ENCODE peak calls at places on chromosome 14, in four cellular contexts. Z, P, M and U are unnamed samples.

GRCh38 chr14:25121342-25122129 is 71.6 kb upstream of the STXBP6 start:
- DNase-seq in P (no peak), M (no peak), Z (peak; percentile 80), U (no peak)

GRCh38 chr14:71418591-71419245 is 511.5 kb downstream of the PCNX1 start:
- DNase-seq in P (no peak), M (no peak), Z (no peak), U (no peak)

GRCh38 chr14:23727566-23728335 is 91.6 kb downstream of the DHRS2 start:
- DNase-seq in Z (peak; percentile 3), M (no peak), P (peak; percentile 56), U (no peak)

GRCh38 chr14:53509227-53509822 is 356.2 kb upstream of the DDHD1 start:
- DNase-seq in M (no peak), P (peak; percentile 30), Z (peak; percentile 62), U (no peak)

GRCh38 chr14:49620182-49621113 is at the start of the genes MGAT2 and RPL36AL:
- DNase-seq in Z (peak; percentile 99), M (peak; percentile 92), P (peak; percentile 99), U (peak; percentile 97)

GRCh38 chr14:100439781-100440180 is 116.6 kb downstream of the SLC25A47 start:
- DNase-seq in Z (no peak), M (no peak), P (no peak), U (no peak)

GRCh38 chr14:77043177-77043983 is 14.9 kb upstream of the IRF2BPL start:
- DNase-seq in Z (peak; percentile 91), M (no peak), P (no peak), U (no peak)

GRCh38 chr14:65204056-65204455 is 101.7 kb upstream of the MAX start:
- DNase-seq in Z (no peak), M (no peak), P (no peak), U (no peak)

GRCh38 chr14:81311816-81312215 is 88.3 kb downstream of the STON2 start:
- DNase-seq in P (no peak), Z (no peak), M (no peak), U (no peak)

GRCh38 chr14:92663049-92663448 is 85.4 kb downstream of the LGMN start:
- DNase-seq in Z (no peak), M (no peak), P (no peak), U (no peak)

GRCh38 chr14:70962935-70963334 is 55.7 kb downstream of the PCNX1 start:
- DNase-seq in Z (no peak), M (no peak), P (no peak), U (no peak)

DNA sequence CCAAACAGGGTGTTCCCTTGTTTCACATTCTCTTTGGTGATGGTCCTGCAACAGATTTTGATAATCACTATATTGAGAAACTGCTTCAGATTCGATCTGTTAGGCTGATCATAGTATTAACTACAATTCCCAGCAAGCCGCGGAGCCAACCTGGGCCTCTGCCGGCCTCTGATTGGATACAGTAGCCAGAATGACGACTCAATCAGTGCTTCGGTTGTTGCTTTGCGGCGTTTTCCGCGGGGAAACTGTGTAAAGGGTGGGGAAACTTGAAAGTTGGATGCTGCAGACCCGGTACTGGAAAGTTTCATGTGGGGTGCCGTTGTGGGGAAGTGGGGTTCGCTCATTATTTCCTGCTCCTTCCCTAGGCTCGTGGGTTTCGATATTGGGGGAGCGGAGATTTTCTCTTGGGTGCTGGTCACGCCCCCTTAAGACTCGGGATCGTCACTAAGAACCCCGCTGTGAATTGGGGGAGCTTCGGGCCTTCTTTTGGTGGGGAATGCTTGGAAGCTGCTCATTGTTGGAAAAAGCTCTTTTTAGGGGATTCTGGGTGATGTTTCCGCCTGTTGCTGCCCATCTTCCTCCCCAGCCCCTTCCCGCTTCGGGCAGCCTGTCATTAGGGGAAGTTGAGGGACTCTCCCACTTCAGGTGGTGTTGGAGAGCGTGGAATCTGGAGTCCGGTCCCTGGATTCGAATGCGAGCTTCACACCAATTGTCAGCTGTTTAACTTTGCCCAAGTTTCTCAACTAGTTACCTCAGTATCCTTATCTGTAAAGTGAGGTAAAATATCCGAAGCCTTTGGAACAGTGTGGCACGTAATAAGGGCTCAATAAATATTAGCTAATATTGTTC is at the start of gene RAD51B:
- DNase-seq in P (peak; percentile 84), Z (peak; percentile 85), M (no peak), U (peak; percentile 81)
- H4K8ac ChIP-seq in P (no peak within 1 kb of the TSS), Z (peak within 1 kb of the TSS; percentile 73), M (peak within 1 kb of the TSS; percentile 96), U (no peak within 1 kb of the TSS)

GRCh38 chr14:61466249-61466904 is 145.0 kb downstream of the PRKCH start:
- DNase-seq in M (peak; percentile 46), Z (peak; percentile 96), P (peak; percentile 49), U (peak; percentile 29)
- H2BK12ac ChIP-seq in M (peak overlapping the region; percentile 89), Z (peak overlapping the region; percentile 89), P (no peak overlapping the region), U (no peak overlapping the region)

DNA sequence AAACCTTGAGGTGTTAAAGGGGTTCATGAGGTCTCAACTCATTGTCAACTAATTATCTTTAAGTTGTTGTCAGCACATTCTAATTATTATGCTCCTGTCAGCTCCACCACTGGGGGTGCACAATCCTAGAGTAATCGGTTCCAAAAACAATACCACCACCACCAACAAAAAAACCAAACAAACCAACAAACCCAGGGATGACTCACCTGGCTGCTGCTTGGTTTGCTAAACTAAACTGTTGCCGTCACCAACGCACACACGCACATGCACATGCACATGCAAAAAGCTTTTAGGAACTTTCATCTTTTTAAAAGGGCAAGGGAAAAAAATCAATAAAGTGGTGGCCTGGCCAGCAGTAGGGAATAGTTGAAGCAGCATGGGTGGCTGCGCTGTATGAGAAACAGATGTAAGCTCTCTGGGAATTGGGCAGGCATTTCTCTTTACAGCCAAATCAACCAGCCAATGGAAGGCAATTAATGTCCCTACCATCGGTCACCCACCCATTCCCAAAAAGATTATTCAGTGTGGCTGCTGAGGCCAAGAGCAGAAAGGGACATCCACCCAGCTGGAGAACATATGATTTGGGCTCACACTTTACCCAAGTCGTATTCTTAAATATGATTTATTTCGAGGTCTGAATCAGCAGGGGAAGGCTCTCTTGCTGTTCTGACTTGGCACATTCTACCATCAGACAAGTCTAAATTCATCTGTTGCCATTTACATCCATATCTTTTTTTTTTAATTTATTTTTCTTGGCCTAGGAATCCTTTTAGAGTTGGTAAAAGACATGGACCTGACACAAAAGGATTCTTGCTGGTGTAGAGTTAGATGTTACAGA is 20.0 kb downstream of the TMEM30B start:
- DNase-seq in M (no peak), P (no peak), Z (peak; percentile 49), U (no peak)
- H3K18ac ChIP-seq in M (no peak overlapping the region), P (no peak overlapping the region), Z (no peak overlapping the region), U (no peak overlapping the region)

DNA sequence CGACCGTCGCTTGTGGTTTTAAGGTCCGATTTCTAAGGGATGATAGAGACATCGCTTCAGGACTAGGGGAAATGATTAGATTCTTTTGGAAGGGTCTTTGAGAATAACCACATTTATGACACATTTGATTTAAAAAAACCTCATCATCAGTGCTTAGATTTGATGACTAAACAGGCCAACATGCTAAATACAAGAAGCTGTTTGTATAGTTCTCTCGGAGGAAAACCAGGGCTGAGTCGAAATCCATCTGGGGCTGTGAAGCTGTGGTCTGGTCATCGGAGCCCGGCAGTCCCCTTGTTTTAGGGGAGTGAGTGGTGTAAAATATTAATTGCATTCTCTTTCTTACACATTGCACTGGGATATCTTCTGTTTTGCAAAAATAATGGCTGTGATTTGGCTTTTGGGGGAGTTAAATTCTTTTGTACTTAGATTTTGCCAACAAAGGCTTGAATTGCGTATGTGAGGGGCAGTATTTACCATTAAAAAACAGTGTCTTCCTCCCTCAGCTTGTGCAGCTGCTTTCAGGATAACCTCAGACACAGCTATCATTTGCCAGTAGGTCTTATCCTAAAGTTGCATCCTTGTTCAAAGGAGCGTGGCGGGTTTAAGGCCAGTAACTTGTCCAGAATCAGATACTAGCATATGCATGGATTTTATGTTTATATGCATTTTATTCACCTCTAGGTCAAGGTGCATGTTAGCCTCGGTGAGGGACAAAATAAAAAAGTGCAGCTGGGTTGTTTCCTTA is 598 bp downstream of the GNG2 start:
- DNase-seq in Z (peak; percentile 56), P (no peak), M (no peak), U (no peak)
- H4K8ac ChIP-seq in Z (no peak overlapping the region), P (no peak overlapping the region), M (no peak overlapping the region), U (no peak overlapping the region)

GRCh38 chr14:68363401-68363800 is 429.5 kb downstream of the ZFP36L1 start:
- DNase-seq in P (no peak), M (no peak), Z (no peak), U (peak; percentile 43)

GRCh38 chr14:68362841-68363240 is 430.0 kb downstream of the ZFP36L1 start:
- DNase-seq in P (no peak), Z (no peak), M (no peak), U (no peak)

GRCh38 chr14:68358978-68359861 is 433.6 kb downstream of the ZFP36L1 start:
- DNase-seq in Z (no peak), P (no peak), M (no peak), U (no peak)

GRCh38 chr14:68359862-68360552 is 432.9 kb downstream of the ZFP36L1 start:
- DNase-seq in P (no peak), M (no peak), Z (no peak), U (no peak)

DNA sequence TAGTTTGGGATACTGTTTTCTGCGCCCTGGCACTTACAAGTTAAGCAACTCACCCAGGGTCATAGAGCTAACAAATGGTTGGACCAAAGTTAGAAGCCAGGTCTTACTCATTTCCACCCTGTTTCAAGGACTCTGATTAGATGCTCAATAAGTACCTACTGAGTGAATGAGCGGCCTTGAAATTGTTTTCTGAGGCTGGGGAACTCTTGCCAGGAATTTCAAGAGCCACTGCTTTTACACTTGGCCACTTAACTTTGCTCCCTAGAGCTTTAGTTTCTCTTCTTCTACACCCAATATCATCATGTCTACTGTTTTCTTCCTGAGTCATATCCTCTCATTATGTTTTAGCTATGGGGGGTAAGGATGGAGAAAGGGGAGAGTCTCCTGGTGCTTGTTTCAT is 431.6 kb downstream of the ZFP36L1 start:
- DNase-seq in P (no peak), Z (peak; percentile 79), M (no peak), U (no peak)
- H2BK12ac ChIP-seq in P (no peak overlapping the region), Z (peak overlapping the region; percentile 8), M (no peak overlapping the region), U (no peak overlapping the region)

GRCh38 chr14:102097441-102098135 is 10.7 kb upstream of the HSP90AA1 start:
- DNase-seq in M (no peak), P (peak; percentile 55), Z (no peak), U (no peak)

GRCh38 chr14:102095871-102096568 is 9.2 kb upstream of the HSP90AA1 start:
- DNase-seq in Z (no peak), M (no peak), P (no peak), U (no peak)

GRCh38 chr14:102094101-102094500 is 7.3 kb upstream of the HSP90AA1 start:
- DNase-seq in M (no peak), Z (no peak), P (no peak), U (no peak)

GRCh38 chr14:102095231-102095870 is 8.5 kb upstream of the HSP90AA1 start:
- DNase-seq in Z (peak; percentile 28), M (no peak), P (no peak), U (no peak)

DNA sequence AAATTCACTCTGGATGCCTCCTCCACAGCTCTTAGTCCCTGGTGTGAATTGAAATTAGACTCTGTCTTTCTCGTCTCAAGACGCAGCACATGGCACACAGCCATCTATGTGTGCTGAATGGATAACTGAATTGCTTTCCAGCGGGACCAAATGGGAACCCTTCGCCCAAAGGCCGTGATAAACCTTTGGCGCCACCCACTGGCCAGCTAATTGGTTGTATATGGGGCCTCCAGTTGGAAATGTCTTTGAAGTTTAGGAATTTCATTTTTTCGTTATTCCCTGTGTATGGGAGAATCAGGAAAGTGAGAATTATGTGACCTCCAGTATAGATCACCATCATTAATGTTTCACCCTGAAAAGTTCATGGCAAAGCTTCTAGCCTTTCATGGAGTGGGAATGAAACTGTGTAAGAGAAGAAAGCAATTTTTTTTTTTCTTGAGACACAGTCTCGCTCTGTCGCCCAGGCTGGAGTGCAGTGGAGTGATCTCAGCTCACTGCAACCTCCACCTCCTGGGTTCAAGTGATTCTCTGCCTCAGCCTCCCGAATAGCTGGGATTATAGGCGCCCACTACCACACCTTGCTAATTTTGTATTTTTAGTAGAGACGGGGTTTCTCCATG is 9.8 kb upstream of the HSP90AA1 start:
- DNase-seq in Z (peak; percentile 78), P (peak; percentile 76), M (no peak), U (peak; percentile 73)
- H3K18ac ChIP-seq in Z (no peak overlapping the region), P (no peak overlapping the region), M (peak overlapping the region; percentile 65), U (no peak overlapping the region)